ENCODE peak calls at places on chromosomes 2 and 18, in eight cellular contexts. P, V, I, K, C, A, L and X are unnamed samples.
A peak's percentile ranks its signal among the peaks of the same experiment; 100 is the strongest.

GRCh38 chr18:48806551-48807261 is 144.1 kb downstream of the SMAD7 start:
- DNase-seq in P (no peak), V (no peak), I (peak; percentile 33), K (no peak), C (peak; percentile 45), A (no peak), L (no peak), X (peak; percentile 63)

GRCh38 chr2:27353762-27354596 is 2.6 kb downstream of the GTF3C2 start:
- DNase-seq in P (peak; percentile 43), V (no peak), I (no peak), K (no peak), C (peak; percentile 45), A (peak; percentile 78), L (no peak), X (no peak)

GRCh38 chr18:45107425-45107824 is 426.7 kb downstream of the SETBP1 start:
- DNase-seq in P (peak; percentile 81), V (no peak), I (no peak), K (no peak), C (peak; percentile 86), A (peak; percentile 89), L (no peak), X (no peak)

GRCh38 chr2:59182249-59182648 is 941.1 kb upstream of the FANCL start:
- DNase-seq in P (no peak), V (peak; percentile 78), I (no peak), K (no peak), C (peak; percentile 3), A (peak; percentile 23), L (no peak), X (no peak)

GRCh38 chr2:120719471-120719870 is 16.2 kb upstream of the GLI2 start:
- DNase-seq in P (no peak), V (no peak), I (no peak), K (no peak), C (no peak), A (no peak), L (no peak), X (no peak)

GRCh38 chr2:20049631-20050030 is 1.8 kb downstream of the LAPTM4A start:
- DNase-seq in P (peak; percentile 40), V (peak; percentile 58), I (no peak), K (no peak), C (peak; percentile 26), A (peak; percentile 55), L (no peak), X (no peak)

GRCh38 chr2:9145109-9145751 is 61.4 kb upstream of the ASAP2 start:
- DNase-seq in P (peak; percentile 87), V (no peak), I (no peak), K (peak; percentile 47), C (peak; percentile 66), A (peak; percentile 86), L (no peak), X (peak; percentile 53)

GRCh38 chr2:167271941-167272340 is 383.7 kb downstream of the XIRP2 start:
- DNase-seq in P (peak; percentile 33), V (no peak), I (no peak), K (no peak), C (peak; percentile 29), A (no peak), L (no peak), X (no peak)

GRCh38 chr18:48947583-48947982 is 3.2 kb downstream of the SMAD7 start:
- DNase-seq in P (peak; percentile 39), V (no peak), I (no peak), K (no peak), C (no peak), A (no peak), L (peak; percentile 55), X (peak; percentile 75)

GRCh38 chr2:121387591-121388325 is 102.8 kb upstream of the TFCP2L1 start:
- DNase-seq in P (peak; percentile 29), V (no peak), I (no peak), K (no peak), C (peak; percentile 45), A (no peak), L (no peak), X (no peak)

GRCh38 chr2:241961454-241961853 is 91.9 kb downstream of the RTP5 start:
- DNase-seq in P (no peak), V (no peak), I (no peak), K (no peak), C (no peak), A (no peak), L (no peak), X (no peak)

GRCh38 chr2:71566271-71566858 is 113.0 kb downstream of the DYSF start:
- DNase-seq in P (no peak), V (no peak), I (no peak), K (no peak), C (peak; percentile 63), A (no peak), L (no peak), X (peak; percentile 42)

GRCh38 chr18:24121625-24122024 is 17.2 kb upstream of the CABYR start:
- DNase-seq in P (no peak), V (no peak), I (no peak), K (no peak), C (no peak), A (peak; percentile 5), L (no peak), X (no peak)

GRCh38 chr18:24463233-24463775 is 2.9 kb downstream of the HRH4 start:
- DNase-seq in P (no peak), V (no peak), I (no peak), K (no peak), C (no peak), A (no peak), L (no peak), X (no peak)

GRCh38 chr2:110690345-110690965 is 12.6 kb upstream of the BUB1 start:
- DNase-seq in P (no peak), V (no peak), I (no peak), K (no peak), C (no peak), A (no peak), L (no peak), X (no peak)

GRCh38 chr2:36696533-36696932 is at the start of gene VIT:
- DNase-seq in P (peak; percentile 41), V (no peak), I (no peak), K (no peak), C (peak; percentile 39), A (peak; percentile 69), L (no peak), X (no peak)

GRCh38 chr2:201256001-201256544 is 4.3 kb upstream of the CASP8 start:
- DNase-seq in P (no peak), V (no peak), I (no peak), K (no peak), C (peak; percentile 24), A (no peak), L (no peak), X (no peak)

GRCh38 chr2:201259216-201259615 is 1.1 kb upstream of the CASP8 start:
- DNase-seq in P (no peak), V (no peak), I (no peak), K (no peak), C (no peak), A (no peak), L (no peak), X (no peak)

GRCh38 chr2:201257381-201257940 is 2.9 kb upstream of the CASP8 start:
- DNase-seq in P (no peak), V (no peak), I (peak; percentile 56), K (no peak), C (no peak), A (no peak), L (peak; percentile 11), X (peak; percentile 20)

GRCh38 chr2:201258666-201258999 is 1.7 kb upstream of the CASP8 start:
- DNase-seq in P (no peak), V (peak; percentile 4), I (no peak), K (no peak), C (no peak), A (no peak), L (no peak), X (no peak)

GRCh38 chr2:201257941-201258665 is 2.2 kb upstream of the CASP8 start:
- DNase-seq in P (peak; percentile 92), V (no peak), I (peak; percentile 92), K (peak; percentile 19), C (peak; percentile 83), A (peak; percentile 84), L (peak; percentile 77), X (peak; percentile 92)
- H3K4me3 ChIP-seq in P (peak overlapping the region; percentile 65), V (no peak overlapping the region), I (peak overlapping the region; percentile 54), K (peak overlapping the region; percentile 86), C (peak overlapping the region; percentile 62), A (peak overlapping the region; percentile 83), L (peak overlapping the region; percentile 67), X (peak overlapping the region; percentile 48)

GRCh38 chr2:7704296-7704865 is 787.2 kb downstream of the RNF144A start:
- DNase-seq in P (no peak), V (no peak), I (no peak), K (no peak), C (no peak), A (peak; percentile 17), L (no peak), X (no peak)
- H3K4me3 ChIP-seq in P (no peak overlapping the region), V (no peak overlapping the region), I (no peak overlapping the region), K (no peak overlapping the region), C (no peak overlapping the region), A (no peak overlapping the region), L (no peak overlapping the region), X (no peak overlapping the region)

GRCh38 chr2:222426836-222427130 is 2.4 kb downstream of the SGPP2 start:
- DNase-seq in P (no peak), V (no peak), I (no peak), K (no peak), C (no peak), A (no peak), L (no peak), X (no peak)
- H3K4me3 ChIP-seq in P (no peak overlapping the region), V (no peak overlapping the region), I (no peak overlapping the region), K (no peak overlapping the region), C (no peak overlapping the region), A (no peak overlapping the region), L (no peak overlapping the region), X (no peak overlapping the region)

GRCh38 chr18:55405655-55406373 is 182.2 kb downstream of the TCF4 start:
- DNase-seq in P (peak; percentile 98), V (peak; percentile 12), I (no peak), K (peak; percentile 69), C (peak; percentile 98), A (peak; percentile 95), L (peak; percentile 95), X (peak; percentile 64)

GRCh38 chr18:55402731-55403405 is 185.1 kb downstream of the TCF4 start:
- DNase-seq in P (peak; percentile 73), V (no peak), I (no peak), K (no peak), C (peak; percentile 38), A (no peak), L (no peak), X (no peak)

GRCh38 chr18:55404811-55405654 is 183.0 kb downstream of the TCF4 start:
- DNase-seq in P (peak; percentile 57), V (no peak), I (no peak), K (no peak), C (no peak), A (no peak), L (no peak), X (no peak)

GRCh38 chr18:55403555-55403954 is 184.4 kb downstream of the TCF4 start:
- DNase-seq in P (no peak), V (no peak), I (no peak), K (no peak), C (no peak), A (no peak), L (no peak), X (no peak)

DNA sequence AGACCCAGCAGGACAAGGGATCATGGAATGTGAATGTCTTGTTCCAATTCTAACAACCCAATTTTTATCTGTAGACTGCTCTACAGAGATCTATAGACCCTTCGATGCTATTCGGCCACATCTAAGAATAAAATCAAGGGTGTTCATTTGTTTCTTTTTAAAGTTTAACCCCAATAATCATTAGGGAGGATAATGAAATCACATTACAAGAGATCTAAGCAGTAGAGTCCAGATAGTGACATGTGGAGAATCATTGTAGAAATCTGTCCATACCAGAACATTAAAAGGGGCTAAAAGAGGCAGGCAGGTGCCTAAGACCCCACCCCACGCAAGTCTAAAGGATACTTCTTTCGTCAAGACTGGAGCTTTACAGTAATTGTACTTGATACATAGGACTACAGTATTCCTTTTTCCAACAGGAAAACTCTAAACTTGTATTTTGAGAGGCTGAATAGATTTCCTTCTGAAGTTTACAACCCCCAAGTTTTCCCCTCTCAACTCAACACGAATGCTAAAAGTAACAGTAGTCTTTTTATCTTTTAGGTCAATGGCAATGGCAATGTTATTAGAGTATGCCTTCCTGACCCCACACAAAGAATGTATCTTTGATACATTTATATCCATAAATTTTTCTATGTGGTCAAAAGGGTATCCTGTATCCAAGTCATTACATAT is 183.7 kb downstream of the TCF4 start:
- DNase-seq in P (no peak), V (no peak), I (no peak), K (no peak), C (no peak), A (no peak), L (no peak), X (no peak)
- H3K4me3 ChIP-seq in P (no peak overlapping the region), V (no peak overlapping the region), I (no peak overlapping the region), K (peak overlapping the region; percentile 71), C (no peak overlapping the region), A (no peak overlapping the region), L (no peak overlapping the region), X (no peak overlapping the region)